ENCODE peak calls at places on chromosomes 6 and 20, in six cellular contexts. T is HCT116, C is HEK293T, A is WTC11, F is K562, Z is H1. W is an unnamed sample.

GRCh38 chr20:31604567-31605030 is 490 bp upstream of the ID1 start:
- DNase-seq in F (no peak), C (no peak), T (no peak), A (no peak), Z (no peak), W (peak)

GRCh38 chr20:9066196-9066595 is 2.7 kb upstream of the PLCB4 start:
- DNase-seq in T (no peak), F (no peak), C (no peak), A (no peak), Z (no peak), W (no peak)

GRCh38 chr6:13913226-13914001 is 11.3 kb upstream of the RNF182 start:
- DNase-seq in T (no peak), A (no peak), F (no peak), C (no peak), Z (no peak), W (no peak)

GRCh38 chr6:104704191-104704590 is 155.5 kb downstream of the HACE1 start:
- DNase-seq in C (no peak), A (no peak), T (no peak), Z (no peak), F (no peak), W (no peak)

GRCh38 chr6:92849636-92850035 is 569.7 kb downstream of the EPHA7 start:
- DNase-seq in C (no peak), T (no peak), Z (no peak), A (no peak), F (no peak), W (no peak)

GRCh38 chr6:132934496-132934895 is 120.1 kb downstream of the RPS12 start:
- DNase-seq in A (no peak), T (no peak), F (no peak), C (no peak), Z (no peak), W (no peak)

GRCh38 chr6:144675231-144675861 is 390.2 kb downstream of the UTRN start:
- DNase-seq in T (no peak), Z (no peak), F (no peak), A (no peak), C (no peak), W (no peak)

GRCh38 chr6:53239526-53239925 is 90.9 kb upstream of the GCM1 start:
- DNase-seq in C (no peak), Z (no peak), T (no peak), F (no peak), A (no peak), W (no peak)

GRCh38 chr6:111057074-111057752 is 30.1 kb upstream of the SLC16A10 start:
- DNase-seq in C (peak), A (no peak), Z (no peak), T (peak), F (peak), W (peak)

GRCh38 chr6:16322666-16323312 is 84.4 kb downstream of the GMPR start:
- DNase-seq in F (peak), T (no peak), Z (no peak), A (no peak), C (no peak), W (no peak)

GRCh38 chr6:144536079-144536478 is 250.9 kb downstream of the UTRN start:
- DNase-seq in C (no peak), F (no peak), Z (no peak), A (no peak), T (no peak), W (no peak)

GRCh38 chr6:15628499-15629131 is 34.2 kb downstream of the DTNBP1 start:
- DNase-seq in F (no peak), Z (no peak), A (no peak), T (no peak), C (no peak), W (no peak)

GRCh38 chr6:163416380-163416629 is 1.8 kb downstream of the QKI start:
- DNase-seq in A (no peak), C (no peak), Z (no peak), F (no peak), T (no peak), W (no peak)

GRCh38 chr6:132333639-132334516 is 67.4 kb downstream of the MOXD1 start:
- DNase-seq in Z (no peak), A (no peak), T (peak), F (no peak), C (peak), W (peak)

GRCh38 chr6:27667651-27668441 is 194.9 kb upstream of the ZNF184 start:
- DNase-seq in C (no peak), Z (no peak), T (no peak), F (no peak), A (no peak), W (no peak)

GRCh38 chr6:57221191-57221935 is 744 bp downstream of the RAB23 start:
- DNase-seq in F (peak), T (peak), A (peak), C (peak), Z (peak), W (peak)

GRCh38 chr6:166156942-166157341 is 10.7 kb downstream of the TBXT start:
- DNase-seq in C (peak), T (peak), F (no peak), Z (no peak), A (no peak), W (peak)

GRCh38 chr6:157842213-157842612 is 19.2 kb downstream of the SNX9 start:
- DNase-seq in A (no peak), F (no peak), Z (no peak), T (no peak), C (no peak), W (no peak)

GRCh38 chr6:157840261-157840660 is 17.2 kb downstream of the SNX9 start:
- DNase-seq in C (no peak), T (no peak), Z (no peak), A (no peak), F (no peak), W (no peak)

GRCh38 chr6:157839606-157840005 is 16.6 kb downstream of the SNX9 start:
- DNase-seq in A (no peak), T (no peak), F (no peak), C (no peak), Z (no peak), W (no peak)

GRCh38 chr6:157841211-157841840 is 18.3 kb downstream of the SNX9 start:
- DNase-seq in T (peak), C (no peak), A (no peak), F (peak), Z (no peak), W (no peak)

GRCh38 chr6:157840776-157841175 is 17.7 kb downstream of the SNX9 start:
- DNase-seq in F (no peak), A (no peak), Z (no peak), C (no peak), T (no peak), W (no peak)
- TF ChIP-seq SP1 in F (no peak), A (no peak), Z (no peak), C (no peak), T (no peak), W (no peak)

DNA sequence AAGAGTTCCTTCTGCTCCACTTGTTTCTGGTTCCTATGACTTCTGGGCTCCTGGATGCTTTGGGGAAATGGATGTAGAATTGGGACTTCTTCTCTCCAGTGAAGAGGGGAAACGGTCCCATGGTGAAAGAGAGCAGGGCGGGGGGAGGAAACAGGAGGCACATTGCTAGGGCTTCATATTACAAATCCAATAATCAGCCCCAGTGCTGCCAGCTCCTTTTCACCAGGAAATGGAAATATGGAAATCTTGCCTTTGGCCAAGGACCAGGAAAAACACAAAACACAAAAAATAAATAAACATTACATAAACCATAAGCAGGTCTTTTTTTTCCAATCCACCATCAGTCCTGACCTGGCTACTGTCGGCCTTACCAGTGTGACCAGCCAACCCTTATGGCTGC is 1.8 kb downstream of the PI3 start:
- DNase-seq in F (no peak), A (no peak), T (no peak), C (no peak), Z (no peak), W (no peak)
- TF ChIP-seq SP1 in F (no peak), A (no peak), T (no peak), C (no peak), Z (no peak), W (no peak)

DNA sequence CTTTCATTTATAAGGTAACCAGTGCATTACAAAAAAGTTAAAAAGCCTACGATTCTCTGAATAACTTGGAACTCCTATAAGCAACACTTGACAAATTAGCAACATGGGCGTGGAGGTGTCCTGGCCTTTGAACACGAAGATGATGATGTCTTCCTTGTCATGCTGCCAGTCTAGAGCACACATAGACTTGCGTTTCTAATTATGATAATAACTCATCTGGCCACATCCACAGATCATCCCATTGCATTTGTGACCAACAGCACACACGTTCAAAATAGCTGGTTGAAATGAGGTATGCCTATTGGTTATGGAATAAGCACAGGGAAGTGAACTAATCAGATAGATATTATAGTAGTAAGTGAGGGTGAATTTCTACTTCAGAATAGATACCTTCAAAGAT is 608.9 kb downstream of the PRKN start:
- DNase-seq in C (no peak), Z (no peak), A (no peak), F (no peak), T (no peak), W (no peak)
- TF ChIP-seq SP1 in C (no peak), Z (no peak), A (no peak), F (no peak), T (no peak), W (no peak)

GRCh38 chr20:62840244-62841197 is 21.1 kb downstream of the TCFL5 start:
- DNase-seq in C (no peak), F (no peak), T (no peak), A (no peak), Z (peak), W (no peak)
- TF ChIP-seq SP1 in C (no peak), F (no peak), T (no peak), A (no peak), Z (no peak), W (no peak)

GRCh38 chr6:37029249-37029959 is 23.9 kb downstream of the FGD2 start:
- DNase-seq in C (peak), T (peak), Z (peak), A (peak), F (peak), W (peak)
- TF ChIP-seq SP1 in C (no peak), T (no peak), Z (no peak), A (no peak), F (peak), W (no peak)

GRCh38 chr6:170086639-170087420 is 204.0 kb downstream of the DLL1 start:
- DNase-seq in C (no peak), Z (no peak), T (no peak), A (peak), F (no peak), W (no peak)

GRCh38 chr6:170089937-170090335 is 200.9 kb downstream of the DLL1 start:
- DNase-seq in F (no peak), A (no peak), T (no peak), Z (no peak), C (no peak), W (no peak)

GRCh38 chr6:170088349-170088951 is 202.4 kb downstream of the DLL1 start:
- DNase-seq in T (no peak), Z (no peak), C (no peak), F (no peak), A (peak), W (no peak)

GRCh38 chr6:170085475-170086401 is 205.1 kb downstream of the DLL1 start:
- DNase-seq in A (no peak), T (no peak), C (no peak), F (no peak), Z (peak), W (no peak)

GRCh38 chr6:170087946-170088348 is 202.9 kb downstream of the DLL1 start:
- DNase-seq in T (no peak), Z (peak), F (no peak), C (no peak), A (peak), W (no peak)
- TF ChIP-seq SP1 in T (no peak), Z (no peak), F (no peak), C (no peak), A (no peak), W (no peak)

DNA sequence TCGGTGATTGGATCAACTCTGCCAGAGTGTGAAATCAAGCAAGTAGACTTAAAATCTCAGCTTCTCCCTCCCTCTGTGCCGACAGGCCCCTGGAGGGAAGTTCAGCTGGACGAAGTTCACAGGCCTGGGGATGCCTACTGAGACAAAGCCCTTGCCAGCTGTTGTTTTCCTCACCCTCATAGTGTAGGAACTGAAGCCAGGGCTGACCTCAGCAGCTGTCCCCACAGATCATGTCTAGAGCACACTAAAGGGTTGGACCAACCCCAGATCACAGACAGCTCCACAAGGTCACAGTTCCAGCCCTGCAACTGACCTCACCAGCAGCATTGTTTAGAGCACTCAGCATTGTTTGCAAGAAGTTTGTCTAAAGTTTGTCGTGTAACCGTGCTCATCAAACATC is 261.9 kb upstream of the ECI2 start:
- DNase-seq in Z (no peak), A (no peak), C (no peak), T (no peak), F (no peak), W (no peak)
- TF ChIP-seq SP1 in Z (no peak), A (no peak), C (no peak), T (no peak), F (no peak), W (no peak)

DNA sequence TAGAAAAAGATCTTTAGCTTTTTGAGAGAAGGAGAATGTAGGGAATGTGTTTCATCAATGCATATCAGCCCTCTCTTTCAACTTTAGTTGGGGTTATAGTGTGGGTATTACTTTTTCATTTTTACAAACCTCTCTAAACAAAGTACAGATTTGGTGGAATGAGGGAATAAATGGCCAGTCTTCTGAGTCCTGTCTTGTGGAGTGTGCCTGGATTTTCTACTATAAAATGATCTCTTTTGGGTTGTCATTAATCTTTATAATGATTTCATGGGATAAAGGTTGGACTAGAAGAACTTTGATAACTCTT is 209.3 kb downstream of the RNF144B start:
- DNase-seq in A (no peak), C (no peak), F (no peak), T (no peak), Z (no peak), W (no peak)
- TF ChIP-seq SP1 in A (no peak), C (no peak), F (no peak), T (no peak), Z (no peak), W (no peak)

DNA sequence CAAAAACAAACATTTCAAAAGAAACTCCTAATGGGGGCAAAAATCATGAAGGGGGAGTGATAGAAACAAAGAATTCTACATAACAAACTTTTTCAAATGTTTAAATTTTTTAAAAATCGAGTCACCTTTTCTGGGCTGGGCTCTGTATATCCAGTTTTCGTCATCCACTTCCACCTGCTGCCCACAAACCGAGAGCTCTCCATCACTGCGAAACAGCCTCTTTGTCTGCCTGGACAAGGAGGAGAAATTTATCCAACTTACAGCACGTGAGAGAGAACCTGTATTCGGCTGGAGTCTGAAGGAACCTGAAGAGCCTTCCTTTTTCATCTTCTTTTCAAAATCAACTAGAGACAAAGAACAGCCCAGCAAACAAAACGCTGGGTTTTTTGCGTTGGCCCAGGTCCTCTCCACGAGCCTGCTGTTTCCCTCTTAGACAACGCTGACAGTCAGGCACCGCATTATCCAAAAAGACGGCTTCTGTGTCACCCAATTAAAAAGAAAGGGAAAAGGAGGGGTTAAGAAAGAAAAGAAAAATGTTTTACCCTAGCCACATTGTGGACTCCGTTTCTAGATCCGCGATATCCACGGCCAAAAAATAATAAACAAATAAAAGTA is 72.4 kb upstream of the NHSL1 start:
- DNase-seq in F (no peak), C (no peak), T (no peak), Z (no peak), A (no peak), W (no peak)
- TF ChIP-seq SP1 in F (no peak), C (no peak), T (no peak), Z (no peak), A (no peak), W (no peak)

GRCh38 chr20:25511183-25511582 is 74.1 kb downstream of the NINL start:
- DNase-seq in T (no peak), Z (no peak), C (no peak), F (no peak), A (no peak), W (no peak)
- TF ChIP-seq SP1 in T (no peak), Z (no peak), C (no peak), F (no peak), A (no peak), W (no peak)

W was measured in HepG2.